ENCODE peak calls at places on chromosomes 13 and 19, in six cellular contexts. C is uterus, H is breast epithelium, G is IMR-90, A is ovary, F is vagina. N is an unnamed sample.

GRCh38 chr19:31656507-31656906 is 307.3 kb upstream of the TSHZ3 start:
- DNase-seq in C (no peak), H (no peak), G (no peak), A (no peak), F (no peak), N (no peak)

GRCh38 chr13:77878186-77878585 is 40.4 kb downstream of the EDNRB start:
- DNase-seq in C (no peak), H (no peak), G (peak; percentile 31), A (no peak), F (no peak), N (no peak)

GRCh38 chr19:406999-407491 is 1.9 kb downstream of the C2CD4C start:
- DNase-seq in C (no peak), H (no peak), G (no peak), A (peak; percentile 35), F (no peak), N (no peak)

GRCh38 chr13:41905600-41906254 is 55.2 kb downstream of the VWA8 start:
- DNase-seq in C (no peak), H (no peak), G (peak; percentile 48), A (no peak), F (no peak), N (no peak)

GRCh38 chr19:30684613-30685012 is 312.4 kb downstream of the ZNF536 start:
- DNase-seq in C (no peak), H (no peak), G (no peak), A (no peak), F (no peak), N (no peak)

GRCh38 chr19:10289167-10289835 is 451 bp upstream of the ICAM5 start:
- DNase-seq in C (no peak), H (no peak), G (peak; percentile 54), A (peak; percentile 68), F (no peak), N (peak; percentile 56)

GRCh38 chr19:11843741-11844140 is 4.8 kb upstream of the ZNF439 start:
- DNase-seq in C (no peak), H (no peak), G (no peak), A (no peak), F (no peak), N (no peak)

GRCh38 chr13:34748078-34748477 is 194.0 kb upstream of the NBEA start:
- DNase-seq in C (peak; percentile 64), H (no peak), G (no peak), A (peak; percentile 52), F (no peak), N (peak; percentile 13)

GRCh38 chr19:1171755-1172352 is 2.2 kb downstream of the SBNO2 start:
- DNase-seq in C (no peak), H (no peak), G (no peak), A (peak; percentile 69), F (no peak), N (no peak)

GRCh38 chr19:40758491-40758890 is 7.5 kb downstream of the SNRPA start:
- DNase-seq in C (no peak), H (no peak), G (no peak), A (no peak), F (no peak), N (no peak)

GRCh38 chr19:40759352-40759751 is 8.3 kb downstream of the SNRPA start:
- DNase-seq in C (no peak), H (no peak), G (no peak), A (no peak), F (no peak), N (no peak)

GRCh38 chr19:40762754-40763153 is 11.8 kb downstream of the SNRPA start:
- DNase-seq in C (no peak), H (no peak), G (no peak), A (no peak), F (no peak), N (no peak)

GRCh38 chr19:40768936-40769335 is 6.4 kb upstream of the MIA start:
- DNase-seq in C (no peak), H (no peak), G (no peak), A (no peak), F (no peak), N (no peak)

DNA sequence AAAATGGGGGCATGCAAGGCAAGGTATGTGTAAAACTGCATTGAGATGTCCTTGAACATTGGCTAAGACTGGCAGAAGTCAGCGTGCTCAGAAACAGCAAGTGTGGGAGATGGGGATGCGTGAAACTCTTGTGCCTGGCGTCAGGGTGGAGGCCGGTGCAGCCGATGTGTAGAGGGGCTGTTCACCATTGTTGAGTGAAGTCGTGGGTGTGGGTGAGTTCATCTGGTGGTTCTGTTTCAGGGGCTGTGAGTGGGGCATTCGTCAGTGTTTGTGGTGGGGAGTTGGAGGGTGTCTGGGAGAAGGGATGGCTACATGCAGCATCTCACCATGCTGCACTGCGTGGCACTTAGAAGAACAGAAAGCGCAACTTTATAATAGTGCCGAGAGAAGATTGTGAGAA is 11.4 kb upstream of the MIA start:
- DNase-seq in C (no peak), H (no peak), G (no peak), A (no peak), F (no peak), N (no peak)
- TF ChIP-seq POLR2A in C (no peak), H (no peak), G (no peak), A (no peak), F (no peak), N (no peak)

GRCh38 chr19:57620673-57621348 is 6.8 kb downstream of the ZNF134 start:
- DNase-seq in C (no peak), H (no peak), G (peak; percentile 15), A (no peak), F (no peak), N (no peak)

GRCh38 chr19:57623091-57623490 is 9.0 kb downstream of the ZNF134 start:
- DNase-seq in C (no peak), H (no peak), G (no peak), A (no peak), F (no peak), N (no peak)
- H3K9me3 ChIP-seq in C (peaks cover 6% of the 10 kb centered on the region), H (peaks cover 99% of the 10 kb centered on the region), G (peaks cover 70% of the 10 kb centered on the region), A (peaks cover 48% of the 10 kb centered on the region), F (peaks cover 68% of the 10 kb centered on the region), N (peaks cover 93% of the 10 kb centered on the region)

DNA sequence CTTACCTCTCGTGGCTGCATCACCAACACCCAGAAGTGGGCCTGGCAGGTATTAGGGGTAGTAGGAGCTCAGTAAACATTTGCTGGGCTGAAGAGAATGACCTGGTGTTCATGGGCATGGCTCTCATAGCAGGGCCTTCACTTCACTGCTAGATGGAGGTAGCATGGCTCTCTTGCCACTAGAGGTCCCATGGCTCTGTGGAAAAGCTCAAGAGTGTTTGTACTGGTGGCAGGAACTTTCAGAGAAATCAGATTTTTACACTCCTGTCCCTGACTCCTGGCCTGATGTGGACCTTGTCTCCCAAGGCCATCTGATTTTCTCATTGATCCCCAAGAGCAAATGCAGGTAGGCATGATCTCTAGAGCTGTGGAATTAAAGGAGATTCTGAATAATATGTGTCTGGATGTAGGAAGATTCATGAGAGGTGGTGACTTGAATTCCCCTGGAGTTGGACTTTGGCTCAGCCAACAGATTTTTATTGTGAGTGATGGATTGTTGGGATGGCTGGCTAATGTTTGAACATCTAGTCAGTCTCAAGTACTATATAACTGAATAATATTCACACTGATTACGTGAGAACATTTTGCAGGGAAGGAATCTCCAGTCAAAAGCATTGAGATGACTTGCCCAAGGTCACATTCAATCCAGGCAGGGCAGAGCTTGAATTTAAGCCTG is 5.8 kb downstream of the ZNF574 start:
- DNase-seq in C (no peak), H (no peak), G (peak; percentile 65), A (no peak), F (no peak), N (no peak)
- TF ChIP-seq POLR2A in C (no peak), H (no peak), G (no peak), A (no peak), F (no peak), N (no peak)

GRCh38 chr19:52114691-52115090 is 19.1 kb upstream of the ZNF841 start:
- DNase-seq in C (no peak), H (no peak), G (no peak), A (no peak), F (no peak), N (no peak)

GRCh38 chr19:52115526-52116053 is 20.0 kb upstream of the ZNF841 start:
- DNase-seq in C (no peak), H (no peak), G (no peak), A (no peak), F (no peak), N (no peak)

GRCh38 chr19:52120286-52120685 is 19.5 kb downstream of the ZNF616 start:
- DNase-seq in C (no peak), H (no peak), G (no peak), A (no peak), F (no peak), N (no peak)
- H3K9me3 ChIP-seq in C (peaks cover 17% of the 10 kb centered on the region), H (peaks cover 98% of the 10 kb centered on the region), G (peaks cover 73% of the 10 kb centered on the region), A (peaks cover 67% of the 10 kb centered on the region), F (peaks cover 66% of the 10 kb centered on the region), N (peaks cover 98% of the 10 kb centered on the region)

GRCh38 chr19:2332341-2333026 is 4.0 kb downstream of the SPPL2B start:
- DNase-seq in C (no peak), H (no peak), G (no peak), A (no peak), F (no peak), N (peak; percentile 69)
- TF ChIP-seq POLR2A in C (no peak), H (no peak), G (no peak), A (no peak), F (no peak), N (peak; percentile 31)

GRCh38 chr19:37136118-37136517 is 36.4 kb downstream of the ZNF585A start:
- DNase-seq in C (no peak), H (no peak), G (no peak), A (no peak), F (no peak), N (no peak)
- H3K9me3 ChIP-seq in C (no peaks in the 10 kb centered on the region), H (peaks cover 100% of the 10 kb centered on the region), G (peaks cover 63% of the 10 kb centered on the region), A (peaks cover 53% of the 10 kb centered on the region), F (peaks cover 95% of the 10 kb centered on the region), N (peaks cover 93% of the 10 kb centered on the region)

GRCh38 chr13:98755116-98755515 is 2.6 kb upstream of the SLC15A1 start:
- DNase-seq in C (no peak), H (no peak), G (no peak), A (no peak), F (no peak), N (no peak)

GRCh38 chr13:98751397-98752110 is 918 bp downstream of the SLC15A1 start:
- DNase-seq in C (no peak), H (no peak), G (peak; percentile 5), A (no peak), F (no peak), N (peak; percentile 27)

GRCh38 chr13:98752942-98753290 is 444 bp upstream of the SLC15A1 start:
- DNase-seq in C (no peak), H (no peak), G (no peak), A (no peak), F (no peak), N (no peak)

GRCh38 chr13:98749501-98749900 is 3.0 kb downstream of the SLC15A1 start:
- DNase-seq in C (no peak), H (no peak), G (peak; percentile 60), A (no peak), F (no peak), N (no peak)

DNA sequence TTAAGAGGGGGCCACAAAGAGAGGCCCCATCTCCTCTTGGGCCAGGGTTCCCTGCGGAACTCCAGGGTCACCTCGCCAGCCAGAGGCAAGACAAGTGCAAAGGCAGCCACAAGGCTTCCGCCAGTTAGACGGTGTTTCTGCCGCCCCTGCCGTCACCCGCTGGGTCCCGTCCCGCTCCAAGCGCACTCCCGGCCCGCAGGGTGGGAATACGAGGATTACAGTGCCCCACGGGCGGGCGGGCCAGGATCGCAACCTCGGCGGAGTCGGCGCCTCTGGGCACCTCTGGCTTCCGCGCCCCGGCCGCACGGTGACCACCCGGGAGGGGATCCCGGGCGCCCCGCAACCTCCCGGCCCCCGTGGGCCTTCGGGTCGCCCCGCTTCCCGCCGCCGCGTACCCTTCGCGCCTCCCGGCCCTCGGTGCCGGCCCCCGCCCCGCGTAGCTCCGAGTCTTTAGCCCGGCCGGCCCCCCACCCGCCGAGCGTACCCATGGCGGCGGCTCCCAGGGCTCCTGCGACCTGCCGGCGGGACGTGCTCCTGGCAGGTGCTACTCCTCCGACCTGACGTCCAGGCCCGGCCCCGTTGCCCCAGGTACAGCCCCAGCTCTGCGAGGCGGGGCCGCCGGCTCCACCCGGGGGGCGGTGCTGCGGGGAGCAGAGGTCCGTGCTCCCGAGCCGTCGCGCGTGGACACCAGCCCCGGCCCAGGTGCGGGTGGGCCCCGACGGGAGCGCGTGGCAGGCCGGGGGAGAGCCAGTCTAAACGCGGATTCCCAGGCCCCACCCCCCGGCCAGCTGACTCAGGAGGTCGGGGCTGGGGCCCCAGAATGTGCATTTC is at the start of gene SLC15A1:
- DNase-seq in C (no peak), H (no peak), G (no peak), A (no peak), F (no peak), N (peak; percentile 47)
- TF ChIP-seq POLR2A in C (no peak), H (no peak), G (no peak), A (no peak), F (no peak), N (no peak)

N was measured in transverse colon.